ENCODE peak calls at places on chromosome 21, in eight cellular contexts. Z, U, V, Y, L, X, I and R are unnamed samples.

GRCh38 chr21:39159342-39160063 is 23.7 kb downstream of the PSMG1 start:
- DNase-seq in L (no peak), V (no peak), U (no peak), I (no peak), X (no peak), Y (no peak), Z (no peak), R (no peak)

GRCh38 chr21:25639922-25640670 is 1.0 kb downstream of the JAM2 start:
- DNase-seq in X (peak), I (peak), U (no peak), Z (peak), V (peak), L (peak), Y (no peak), R (no peak)

GRCh38 chr21:17146426-17146825 is 366.4 kb upstream of the CXADR start:
- DNase-seq in U (no peak), X (no peak), L (no peak), Y (no peak), V (no peak), Z (no peak), I (no peak), R (no peak)

GRCh38 chr21:35239811-35240219 is 190.7 kb upstream of the RUNX1 start:
- DNase-seq in Z (no peak), U (no peak), X (no peak), Y (no peak), V (no peak), L (no peak), I (no peak), R (no peak)

GRCh38 chr21:31446206-31446900 is 102.3 kb upstream of the TIAM1 start:
- DNase-seq in X (no peak), U (no peak), Z (no peak), V (no peak), I (no peak), Y (no peak), L (no peak), R (no peak)

GRCh38 chr21:38505654-38506523 is 7.6 kb upstream of the ERG start:
- DNase-seq in L (peak), V (no peak), X (peak), I (no peak), U (no peak), Y (peak), Z (no peak), R (peak)

GRCh38 chr21:17693801-17694200 is 81.1 kb upstream of the BTG3 start:
- DNase-seq in Z (no peak), Y (no peak), V (no peak), I (no peak), X (no peak), U (no peak), L (no peak), R (no peak)

GRCh38 chr21:39000496-39000895 is 182.8 kb downstream of the PSMG1 start:
- DNase-seq in L (no peak), Z (peak), I (peak), Y (no peak), V (no peak), X (no peak), U (no peak), R (no peak)

GRCh38 chr21:25967566-25968438 is 202.8 kb downstream of the APP start:
- DNase-seq in U (no peak), X (no peak), L (no peak), I (no peak), Y (no peak), Z (no peak), V (no peak), R (no peak)

GRCh38 chr21:30468912-30469812 is 11.0 kb downstream of the KRTAP19-1 start:
- DNase-seq in L (no peak), X (no peak), V (no peak), Z (no peak), I (no peak), U (no peak), Y (no peak), R (no peak)

GRCh38 chr21:20999567-21000169 is 1.5 kb downstream of the NCAM2 start:
- DNase-seq in Z (no peak), L (peak), X (peak), Y (no peak), U (peak), V (no peak), I (peak), R (peak)

GRCh38 chr21:31346256-31346821 is 2.3 kb upstream of the TIAM1 start:
- DNase-seq in V (no peak), X (no peak), L (no peak), I (no peak), Z (no peak), U (no peak), Y (no peak), R (no peak)

GRCh38 chr21:29843818-29844217 is 96.0 kb downstream of the GRIK1 start:
- DNase-seq in Z (no peak), U (no peak), L (no peak), Y (no peak), I (no peak), X (no peak), V (no peak), R (no peak)

GRCh38 chr21:31216206-31216605 is 127.9 kb downstream of the TIAM1 start:
- DNase-seq in Z (no peak), U (no peak), L (no peak), X (no peak), V (no peak), Y (no peak), I (no peak), R (no peak)

GRCh38 chr21:31983120-31983519 is 110.3 kb downstream of the HUNK start:
- DNase-seq in V (no peak), Z (peak), I (no peak), L (peak), Y (no peak), X (no peak), U (no peak), R (no peak)

GRCh38 chr21:31630062-31630711 is 29.3 kb upstream of the SOD1 start:
- DNase-seq in Z (peak), Y (peak), X (no peak), I (no peak), L (peak), U (no peak), V (no peak), R (no peak)

GRCh38 chr21:25563399-25564116 is 43.7 kb downstream of the MRPL39 start:
- DNase-seq in Z (no peak), X (no peak), I (no peak), Y (no peak), U (peak), V (no peak), L (no peak), R (no peak)

GRCh38 chr21:38081663-38082062 is 165.4 kb upstream of the KCNJ6 start:
- DNase-seq in U (no peak), L (no peak), Z (no peak), X (no peak), I (no peak), Y (no peak), V (no peak), R (no peak)

GRCh38 chr21:26546698-26547097 is 26.4 kb downstream of the CYYR1 start:
- DNase-seq in Y (no peak), V (no peak), X (no peak), U (no peak), L (no peak), Z (peak), I (peak), R (no peak)

GRCh38 chr21:29149771-29150425 is 19.5 kb downstream of the MAP3K7CL start:
- DNase-seq in U (no peak), Y (no peak), I (no peak), Z (no peak), X (no peak), L (no peak), V (no peak), R (no peak)

GRCh38 chr21:39020751-39021474 is 162.3 kb downstream of the PSMG1 start:
- DNase-seq in Z (peak), Y (no peak), U (peak), I (no peak), V (no peak), L (no peak), X (peak), R (no peak)

GRCh38 chr21:36320421-36321324 is 676 bp downstream of the MORC3 start:
- DNase-seq in L (peak), Z (peak), V (peak), X (peak), U (peak), Y (peak), I (no peak), R (peak)
- TF ChIP-seq POLR2A in L (no peak), Z (no peak), V (no peak), X (no peak), U (no peak), Y (peak), I (no peak), R (peak)

GRCh38 chr21:44874497-44875331 is 1.2 kb upstream of the PTTG1IP start:
- DNase-seq in X (peak), I (peak), Y (no peak), L (peak), U (peak), Z (peak), V (peak), R (peak)
- TF ChIP-seq POLR2A in X (no peak), I (peak), Y (no peak), L (peak), U (peak), Z (peak), V (no peak), R (no peak)

GRCh38 chr21:37072988-37073416 is at the start of the genes PIGP and TTC3:
- DNase-seq in X (peak), I (peak), V (peak), Z (peak), L (peak), Y (peak), U (peak), R (peak)
- TF ChIP-seq POLR2A in X (peak), I (peak), V (peak), Z (peak), L (peak), Y (peak), U (peak), R (peak)

GRCh38 chr21:33947451-33948095 is 32.0 kb upstream of the ATP5PO start:
- DNase-seq in Y (peak), V (peak), I (peak), L (peak), Z (no peak), U (peak), X (peak), R (peak)
- TF ChIP-seq POLR2A in Y (no peak), V (no peak), I (no peak), L (no peak), Z (no peak), U (no peak), X (no peak), R (no peak)

DNA sequence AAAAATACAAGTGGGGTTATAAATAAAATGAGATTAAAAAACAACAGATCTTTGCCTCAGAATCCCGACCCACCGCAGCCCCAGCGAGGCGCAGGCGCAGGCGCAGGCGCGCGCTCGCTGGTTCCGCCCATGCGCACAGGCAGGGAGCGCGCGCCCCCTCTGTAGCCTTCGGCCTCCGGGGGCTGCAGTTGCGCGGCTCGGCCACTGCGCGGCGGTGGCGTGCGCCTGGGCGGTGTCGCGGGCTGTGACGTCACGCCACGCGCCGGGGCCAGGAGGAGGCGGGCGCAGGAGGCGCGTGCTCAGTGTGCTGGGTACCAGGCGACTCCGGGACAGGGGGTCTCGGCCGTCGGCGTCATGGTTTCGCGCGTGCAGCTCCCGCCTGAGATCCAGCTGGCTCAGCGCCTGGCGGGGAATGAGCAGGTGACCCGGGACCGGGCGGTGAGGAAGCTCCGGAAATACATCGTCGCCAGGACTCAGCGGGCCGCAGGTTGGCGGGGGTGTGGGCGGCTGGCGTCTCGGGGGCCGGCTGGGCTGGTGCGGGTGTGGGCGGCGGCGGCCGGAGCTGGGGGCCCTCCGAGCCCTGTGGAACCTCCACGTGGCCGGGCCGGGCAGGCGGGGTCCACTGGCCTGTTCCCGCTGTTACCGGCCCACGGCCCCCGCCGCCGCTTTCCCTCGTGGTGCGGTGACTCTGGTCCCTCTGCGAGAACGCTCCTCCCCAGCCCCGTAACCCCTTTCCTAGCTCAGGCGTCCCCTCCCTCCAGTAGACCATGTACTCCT is at the start of gene RRP1:
- DNase-seq in Y (peak), X (peak), V (peak), U (peak), Z (peak), L (peak), I (peak), R (peak)
- TF ChIP-seq POLR2A in Y (peak), X (no peak), V (peak), U (peak), Z (peak), L (peak), I (peak), R (peak)

DNA sequence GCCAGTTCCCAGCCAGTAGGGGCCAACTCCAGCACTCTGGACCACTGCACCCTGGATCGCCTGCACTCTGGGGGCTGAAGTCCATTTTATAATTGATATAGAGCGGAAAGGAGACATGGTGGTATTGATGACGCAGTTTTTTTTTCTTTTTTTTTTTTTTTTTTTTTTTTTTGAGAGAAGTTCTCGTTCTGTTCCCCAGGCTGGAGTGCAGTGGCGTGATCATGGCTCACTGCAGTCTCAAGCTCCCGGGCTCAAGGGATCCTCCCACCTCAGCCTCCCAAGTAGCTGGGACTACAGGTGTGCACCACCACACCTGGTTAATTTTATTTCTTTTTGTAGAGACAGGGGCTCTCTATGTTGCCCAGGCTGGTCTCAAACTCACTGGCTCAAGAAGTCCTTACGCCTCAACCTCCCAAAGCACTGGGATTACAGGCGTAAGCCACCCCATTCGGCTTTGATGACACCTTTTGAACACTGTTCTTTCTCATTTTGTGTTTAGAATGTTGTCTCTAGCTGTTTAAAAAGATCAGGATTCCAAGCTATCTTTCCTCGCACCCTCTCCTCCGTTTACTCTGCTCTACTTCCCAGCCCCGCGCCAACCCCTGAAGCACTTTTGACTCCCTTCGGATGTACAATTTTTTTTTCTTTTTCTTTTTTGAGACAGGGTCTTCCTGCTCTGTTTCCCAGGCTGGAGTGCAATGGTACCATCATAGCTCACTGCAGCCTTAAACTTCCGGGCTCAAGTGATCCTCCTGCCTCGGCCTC is 960 bp downstream of the MX2 start:
- DNase-seq in X (no peak), Y (no peak), V (no peak), Z (no peak), L (no peak), I (no peak), U (no peak), R (no peak)
- TF ChIP-seq POLR2A in X (no peak), Y (no peak), V (no peak), Z (no peak), L (no peak), I (no peak), U (no peak), R (no peak)

GRCh38 chr21:42307106-42307505 is 8.1 kb downstream of the TFF3 start:
- DNase-seq in Y (no peak), Z (no peak), I (no peak), X (no peak), L (peak), V (no peak), U (no peak), R (no peak)
- TF ChIP-seq POLR2A in Y (no peak), Z (no peak), I (no peak), X (no peak), L (no peak), V (no peak), U (no peak), R (no peak)

GRCh38 chr21:45543710-45544448 is 1.6 kb upstream of the SLC19A1 start:
- DNase-seq in U (no peak), X (peak), I (peak), L (peak), V (peak), Z (no peak), Y (no peak), R (no peak)

GRCh38 chr21:45542667-45543370 is 579 bp upstream of the SLC19A1 start:
- DNase-seq in U (no peak), L (peak), X (peak), Z (peak), I (peak), Y (no peak), V (peak), R (no peak)

GRCh38 chr21:45543371-45543709 is 1.1 kb upstream of the SLC19A1 start:
- DNase-seq in U (no peak), L (peak), I (no peak), X (peak), V (peak), Z (peak), Y (no peak), R (no peak)

GRCh38 chr21:45541221-45542039 is 810 bp downstream of the SLC19A1 start:
- DNase-seq in I (peak), X (peak), U (peak), L (peak), V (peak), Y (peak), Z (peak), R (peak)

GRCh38 chr21:45542242-45542666 is at the start of gene SLC19A1:
- DNase-seq in Z (peak), I (peak), Y (peak), X (peak), U (peak), V (peak), L (peak), R (peak)
- TF ChIP-seq POLR2A in Z (no peak), I (peak), Y (peak), X (no peak), U (no peak), V (no peak), L (no peak), R (no peak)

GRCh38 chr21:46374761-46375389 is 50.9 kb downstream of the PCNT start:
- DNase-seq in L (no peak), V (no peak), X (no peak), Z (no peak), U (no peak), I (no peak), Y (no peak), R (no peak)

GRCh38 chr21:46376231-46376628 is 52.3 kb downstream of the PCNT start:
- DNase-seq in I (no peak), X (no peak), U (no peak), Z (no peak), Y (no peak), V (no peak), L (no peak), R (no peak)

GRCh38 chr21:46377789-46378188 is 53.8 kb downstream of the PCNT start:
- DNase-seq in Z (no peak), Y (no peak), L (no peak), V (no peak), X (no peak), U (no peak), I (no peak), R (no peak)

GRCh38 chr21:46376856-46377453 is 53.0 kb downstream of the PCNT start:
- DNase-seq in U (no peak), I (no peak), Y (no peak), L (no peak), X (no peak), Z (no peak), V (no peak), R (no peak)

GRCh38 chr21:46375560-46376230 is 51.7 kb downstream of the PCNT start:
- DNase-seq in L (no peak), I (no peak), Z (no peak), X (no peak), Y (no peak), U (no peak), V (no peak), R (no peak)
- TF ChIP-seq POLR2A in L (no peak), I (no peak), Z (no peak), X (no peak), Y (no peak), U (no peak), V (no peak), R (no peak)

DNA sequence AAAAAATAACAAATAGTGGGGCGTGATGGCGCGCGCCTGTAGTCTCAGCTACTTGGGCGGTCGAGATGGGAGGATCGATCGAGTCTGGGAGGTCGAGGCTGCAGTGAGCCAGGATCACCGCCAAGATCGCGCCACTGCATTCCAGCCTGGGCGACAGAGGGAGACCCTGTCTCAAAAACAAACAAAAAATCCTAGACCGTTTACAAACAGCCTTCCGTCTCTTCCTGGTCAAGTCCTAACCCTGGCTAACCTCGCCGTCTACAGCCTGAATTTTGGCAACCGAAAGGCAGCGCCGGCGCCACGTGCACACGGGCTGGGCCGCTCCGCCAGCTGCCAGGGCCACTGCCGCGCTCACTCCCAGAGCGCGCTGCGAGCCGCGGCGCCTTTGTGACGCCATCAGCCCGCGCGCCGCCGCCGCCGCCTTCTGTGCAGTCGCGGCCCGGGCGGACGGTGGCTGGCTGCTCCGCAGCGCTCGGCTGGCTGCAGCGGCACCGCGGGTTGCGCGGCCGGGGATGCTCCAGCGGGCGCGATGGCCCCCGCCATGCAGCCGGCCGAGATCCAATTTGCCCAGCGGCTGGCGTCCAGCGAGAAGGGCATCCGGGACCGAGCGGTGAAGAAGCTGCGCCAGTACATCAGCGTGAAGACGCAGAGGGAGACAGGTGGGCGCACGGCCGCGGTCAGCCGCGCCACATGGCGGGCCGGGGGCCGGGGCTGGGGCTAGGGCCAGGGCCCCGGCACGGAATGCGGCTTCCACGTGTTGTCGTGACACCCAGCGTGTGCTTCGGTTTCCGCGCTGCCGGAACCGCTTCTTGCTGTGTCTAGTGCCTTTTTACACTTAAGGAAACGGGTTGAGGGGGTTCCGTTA is at the start of the genes HSF2BP and RRP1B:
- DNase-seq in L (peak), Y (peak), Z (peak), X (peak), U (peak), V (peak), I (peak), R (peak)
- TF ChIP-seq POLR2A in L (peak), Y (peak), Z (peak), X (no peak), U (peak), V (peak), I (peak), R (peak)